ENCODE peak calls at places on chromosomes 2 and 18, in eight cellular contexts. S, T, Q, J, W, M, U and B are unnamed samples.

GRCh38 chr2:131031875-131032274 is 61.4 kb downstream of the FAM168B start:
- DNase-seq in S (no peak), T (no peak), Q (no peak), J (no peak), W (no peak), M (no peak), U (no peak), B (no peak)

GRCh38 chr18:38301621-38302020 is 736.0 kb upstream of the CELF4 start:
- DNase-seq in S (no peak), T (no peak), Q (no peak), J (peak), W (no peak), M (no peak), U (no peak), B (no peak)

GRCh38 chr18:22455425-22456150 is 37.9 kb upstream of the CTAGE1 start:
- DNase-seq in S (no peak), T (no peak), Q (no peak), J (no peak), W (no peak), M (no peak), U (no peak), B (no peak)

GRCh38 chr2:37711831-37712230 is 40.4 kb upstream of the CDC42EP3 start:
- DNase-seq in S (no peak), T (no peak), Q (no peak), J (peak), W (no peak), M (no peak), U (peak), B (no peak)

GRCh38 chr18:48398074-48398473 is 11.1 kb downstream of the ZBTB7C start:
- DNase-seq in S (no peak), T (no peak), Q (no peak), J (no peak), W (no peak), M (no peak), U (no peak), B (no peak)

GRCh38 chr2:206850369-206850768 is 85.0 kb downstream of the FASTKD2 start:
- DNase-seq in S (no peak), T (no peak), Q (no peak), J (no peak), W (no peak), M (no peak), U (no peak), B (no peak)

GRCh38 chr2:53028259-53028658 is 739.3 kb upstream of the CHAC2 start:
- DNase-seq in S (no peak), T (peak), Q (no peak), J (no peak), W (no peak), M (no peak), U (peak), B (no peak)

GRCh38 chr2:46332686-46333281 is 35.6 kb downstream of the EPAS1 start:
- DNase-seq in S (peak), T (no peak), Q (no peak), J (peak), W (no peak), M (no peak), U (no peak), B (no peak)

GRCh38 chr2:97722227-97722626 is 8.9 kb downstream of the ZAP70 start:
- DNase-seq in S (no peak), T (no peak), Q (no peak), J (no peak), W (no peak), M (no peak), U (peak), B (no peak)

GRCh38 chr2:232793271-232793670 is 16.9 kb upstream of the KCNJ13 start:
- DNase-seq in S (no peak), T (no peak), Q (no peak), J (no peak), W (no peak), M (no peak), U (no peak), B (no peak)

GRCh38 chr2:66571873-66572272 is 136.9 kb downstream of the MEIS1 start:
- DNase-seq in S (no peak), T (no peak), Q (no peak), J (no peak), W (no peak), M (no peak), U (no peak), B (no peak)

GRCh38 chr2:175233135-175233719 is 51.7 kb upstream of the ATP5MC3 start:
- DNase-seq in S (no peak), T (peak), Q (no peak), J (peak), W (no peak), M (no peak), U (peak), B (no peak)

GRCh38 chr2:105536175-105536574 is 137.3 kb upstream of the FHL2 start:
- DNase-seq in S (no peak), T (no peak), Q (no peak), J (no peak), W (no peak), M (no peak), U (no peak), B (no peak)

GRCh38 chr2:25894135-25894830 is 16.0 kb upstream of the ASXL2 start:
- DNase-seq in S (peak), T (no peak), Q (no peak), J (no peak), W (no peak), M (no peak), U (peak), B (peak)

GRCh38 chr18:59477849-59478248 is 118.8 kb upstream of the LMAN1 start:
- DNase-seq in S (no peak), T (no peak), Q (no peak), J (no peak), W (no peak), M (no peak), U (no peak), B (no peak)

GRCh38 chr2:236951830-236952475 is 133.7 kb upstream of the COPS8 start:
- DNase-seq in S (no peak), T (no peak), Q (no peak), J (no peak), W (no peak), M (no peak), U (no peak), B (no peak)

GRCh38 chr2:104658840-104659591 is 194.9 kb upstream of the POU3F3 start:
- DNase-seq in S (peak), T (no peak), Q (no peak), J (no peak), W (no peak), M (peak), U (no peak), B (no peak)

GRCh38 chr2:28393115-28393836 is 618 bp downstream of the FOSL2 start:
- DNase-seq in S (peak), T (no peak), Q (peak), J (peak), W (peak), M (no peak), U (peak), B (peak)

GRCh38 chr2:73859721-73860586 is 31.2 kb downstream of the STAMBP start:
- DNase-seq in S (no peak), T (peak), Q (no peak), J (peak), W (no peak), M (no peak), U (peak), B (no peak)

GRCh38 chr2:112053917-112054846 is 887 bp upstream of the TMEM87B start:
- DNase-seq in S (peak), T (peak), Q (peak), J (peak), W (peak), M (peak), U (peak), B (peak)

GRCh38 chr18:4843771-4844170 is 353.3 kb downstream of the AKAIN1 start:
- DNase-seq in S (no peak), T (no peak), Q (no peak), J (no peak), W (no peak), M (no peak), U (no peak), B (no peak)
- H3K4me3 ChIP-seq in S (no peak), T (no peak), Q (no peak), J (no peak), W (no peak), M (no peak), U (no peak), B (no peak)

DNA sequence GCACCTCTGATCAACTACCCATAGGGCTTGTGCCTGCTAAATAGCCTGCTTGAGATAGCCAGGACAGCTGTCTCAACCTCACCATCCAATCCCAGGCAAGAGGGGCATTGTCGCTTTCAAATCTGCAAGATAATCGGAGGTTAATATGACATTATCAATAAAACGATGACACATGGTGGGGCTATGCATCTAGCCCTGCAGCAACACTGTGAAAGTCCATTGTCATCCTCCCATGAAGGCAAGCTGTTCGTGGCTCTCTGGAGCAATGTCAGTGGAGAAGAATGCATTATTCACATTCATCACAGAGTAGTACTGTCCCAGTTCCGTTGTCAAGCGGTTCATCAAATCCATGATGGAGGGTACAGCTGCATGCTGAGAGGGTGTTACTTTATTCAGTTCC is 18.9 kb upstream of the KLHL23 start:
- DNase-seq in S (no peak), T (no peak), Q (no peak), J (no peak), W (no peak), M (no peak), U (no peak), B (no peak)
- H3K4me3 ChIP-seq in S (no peak), T (no peak), Q (no peak), J (no peak), W (no peak), M (no peak), U (no peak), B (no peak)

DNA sequence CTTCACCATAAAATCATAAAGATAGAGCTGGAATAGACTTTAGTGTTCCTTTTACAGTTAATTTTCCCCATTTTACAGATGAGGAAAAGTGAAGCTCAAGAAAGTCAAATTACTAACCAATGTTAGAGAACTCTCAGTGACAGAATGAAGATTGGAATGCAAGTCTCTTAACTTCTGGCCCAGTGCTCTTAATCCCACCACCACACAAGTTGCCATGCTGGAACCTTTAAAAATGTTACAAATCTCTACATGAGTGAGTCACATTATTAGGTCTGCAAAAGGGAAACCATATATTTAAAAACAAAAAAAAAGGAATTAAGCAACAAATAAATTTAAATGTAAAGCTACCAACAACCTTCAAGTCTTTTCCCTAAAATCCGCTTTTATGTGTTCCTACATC is 3.5 kb downstream of the NCKAP1 start:
- DNase-seq in S (no peak), T (no peak), Q (no peak), J (no peak), W (no peak), M (no peak), U (peak), B (no peak)
- H3K4me3 ChIP-seq in S (no peak), T (peak), Q (no peak), J (peak), W (no peak), M (no peak), U (no peak), B (no peak)

GRCh38 chr2:11481426-11481788 is 15.4 kb upstream of the E2F6 start:
- DNase-seq in S (no peak), T (no peak), Q (no peak), J (no peak), W (no peak), M (no peak), U (no peak), B (no peak)
- H3K4me3 ChIP-seq in S (no peak), T (no peak), Q (no peak), J (no peak), W (no peak), M (peak), U (no peak), B (no peak)

GRCh38 chr2:88198308-88198707 is 28.2 kb downstream of the THNSL2 start:
- DNase-seq in S (no peak), T (no peak), Q (no peak), J (no peak), W (no peak), M (no peak), U (no peak), B (no peak)

GRCh38 chr2:88197732-88198131 is 27.6 kb downstream of the THNSL2 start:
- DNase-seq in S (no peak), T (no peak), Q (no peak), J (no peak), W (no peak), M (no peak), U (no peak), B (no peak)

GRCh38 chr2:88201811-88202169 is 31.6 kb downstream of the THNSL2 start:
- DNase-seq in S (no peak), T (no peak), Q (no peak), J (no peak), W (no peak), M (no peak), U (no peak), B (no peak)

GRCh38 chr2:88196490-88197087 is 26.4 kb downstream of the THNSL2 start:
- DNase-seq in S (no peak), T (no peak), Q (no peak), J (peak), W (no peak), M (no peak), U (no peak), B (no peak)

DNA sequence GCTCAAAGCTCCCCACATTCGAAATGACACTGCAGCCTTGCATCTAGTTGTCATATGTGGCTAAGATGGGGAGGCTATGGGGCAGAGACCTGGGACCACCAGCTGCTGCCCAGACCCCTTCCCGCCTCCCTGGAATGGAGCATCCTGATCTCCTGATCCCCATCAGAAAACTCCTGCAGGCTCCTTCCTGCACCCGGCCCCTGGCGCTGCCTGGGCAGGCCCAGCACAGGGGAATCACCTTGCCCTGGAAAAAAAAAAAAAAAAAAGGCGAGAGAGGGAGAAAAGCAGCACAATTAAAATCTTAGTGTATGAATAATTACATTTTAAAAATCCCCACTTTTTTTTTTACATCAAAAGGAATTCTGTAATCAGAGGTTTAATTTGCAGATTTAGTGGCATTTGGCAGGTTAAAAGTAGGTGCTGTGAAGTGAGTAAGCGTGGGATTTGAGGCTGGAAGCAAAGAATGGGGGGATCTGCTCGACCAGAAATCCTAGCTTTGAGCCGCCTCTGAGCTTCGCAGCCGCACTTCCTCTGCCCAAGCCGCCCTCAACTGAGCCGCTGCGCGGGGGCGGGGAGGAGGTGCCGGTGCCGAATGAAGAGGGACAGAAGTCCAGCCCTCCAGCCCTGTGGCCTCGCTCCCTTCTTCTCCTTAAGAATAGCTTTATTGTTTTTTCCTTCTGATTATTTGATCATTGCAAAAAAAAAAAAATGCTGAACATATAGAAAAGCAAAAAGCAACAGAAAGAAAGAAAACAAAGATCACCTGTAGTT is 30.0 kb downstream of the THNSL2 start:
- DNase-seq in S (peak), T (no peak), Q (no peak), J (peak), W (no peak), M (peak), U (peak), B (no peak)
- H3K4me3 ChIP-seq in S (no peak), T (no peak), Q (peak), J (peak), W (no peak), M (no peak), U (no peak), B (no peak)